ENCODE peak calls at places on chromosomes 13 and 19, in four cellular contexts. One of them, this sample, is unnamed.

GRCh38 chr13:19158006-19158405 is 23.6 kb downstream of the TUBA3C start:
- DNase-seq in HepG2: no peak
- DNase-seq in GM12878: no peak
- DNase-seq in K562: no peak
- DNase-seq in this sample: no peak

GRCh38 chr19:33472696-33473624 is 48.6 kb downstream of the PEPD start:
- DNase-seq in HepG2: no peak
- DNase-seq in GM12878: no peak
- DNase-seq in K562: no peak
- DNase-seq in this sample: no peak

GRCh38 chr19:21474671-21475181 is 30.7 kb upstream of the ZNF429 start:
- DNase-seq in HepG2: no peak
- DNase-seq in GM12878: no peak
- DNase-seq in K562: no peak
- DNase-seq in this sample: no peak

GRCh38 chr19:44807652-44808462 is 1.0 kb upstream of the BCAM start:
- DNase-seq in HepG2: peak; percentile 77
- DNase-seq in GM12878: no peak
- DNase-seq in K562: peak; percentile 78
- DNase-seq in this sample: no peak

GRCh38 chr13:28451482-28452217 is 43.3 kb downstream of the FLT1 start:
- DNase-seq in HepG2: no peak
- DNase-seq in GM12878: no peak
- DNase-seq in K562: peak; percentile 33
- DNase-seq in this sample: peak; percentile 31

GRCh38 chr13:21583496-21583895 is 20.5 kb downstream of the MICU2 start:
- DNase-seq in HepG2: peak; percentile 44
- DNase-seq in GM12878: no peak
- DNase-seq in K562: no peak
- DNase-seq in this sample: no peak

GRCh38 chr13:112643759-112644459 is 45.9 kb upstream of the ATP11A start:
- DNase-seq in HepG2: peak; percentile 13
- DNase-seq in GM12878: no peak
- DNase-seq in K562: no peak
- DNase-seq in this sample: no peak

GRCh38 chr19:3683405-3683865 is 16.8 kb downstream of the PIP5K1C start:
- DNase-seq in HepG2: no peak
- DNase-seq in GM12878: no peak
- DNase-seq in K562: peak; percentile 67
- DNase-seq in this sample: no peak

GRCh38 chr19:45187421-45188100 is 9.0 kb downstream of the BLOC1S3 start:
- DNase-seq in HepG2: peak; percentile 49
- DNase-seq in GM12878: no peak
- DNase-seq in K562: peak; percentile 66
- DNase-seq in this sample: peak; percentile 67

GRCh38 chr19:4521170-4521887 is 3.0 kb upstream of the PLIN4 start:
- DNase-seq in HepG2: peak; percentile 60
- DNase-seq in GM12878: no peak
- DNase-seq in K562: no peak
- DNase-seq in this sample: no peak

GRCh38 chr19:33108161-33108560 is 23.8 kb upstream of the WDR88 start:
- DNase-seq in HepG2: no peak
- DNase-seq in GM12878: no peak
- DNase-seq in K562: no peak
- DNase-seq in this sample: no peak

GRCh38 chr13:60351326-60351725 is 45.7 kb upstream of the TDRD3 start:
- DNase-seq in HepG2: no peak
- DNase-seq in GM12878: no peak
- DNase-seq in K562: no peak
- DNase-seq in this sample: no peak

GRCh38 chr13:46321494-46322225 is 65.4 kb downstream of the RUBCNL start:
- DNase-seq in HepG2: peak; percentile 18
- DNase-seq in GM12878: peak; percentile 24
- DNase-seq in K562: peak; percentile 53
- DNase-seq in this sample: peak; percentile 72

GRCh38 chr19:4376991-4377781 is 23.2 kb downstream of the SH3GL1 start:
- DNase-seq in HepG2: no peak
- DNase-seq in GM12878: no peak
- DNase-seq in K562: no peak
- DNase-seq in this sample: no peak

GRCh38 chr13:60701919-60702318 is 304.9 kb downstream of the TDRD3 start:
- DNase-seq in HepG2: no peak
- DNase-seq in GM12878: no peak
- DNase-seq in K562: no peak
- DNase-seq in this sample: no peak

GRCh38 chr13:90500569-90500968 is 846.9 kb upstream of the MIR17HG start:
- DNase-seq in HepG2: no peak
- DNase-seq in GM12878: no peak
- DNase-seq in K562: no peak
- DNase-seq in this sample: no peak

GRCh38 chr13:20383058-20383457 is 142.6 kb downstream of the CRYL1 start:
- DNase-seq in HepG2: no peak
- DNase-seq in GM12878: no peak
- DNase-seq in K562: no peak
- DNase-seq in this sample: no peak

GRCh38 chr13:59488436-59488835 is 675.3 kb downstream of the DIAPH3 start:
- DNase-seq in HepG2: no peak
- DNase-seq in GM12878: no peak
- DNase-seq in K562: no peak
- DNase-seq in this sample: no peak

GRCh38 chr13:50518791-50519201 is 324.7 kb downstream of the DLEU7 start:
- DNase-seq in HepG2: no peak
- DNase-seq in GM12878: no peak
- DNase-seq in K562: no peak
- DNase-seq in this sample: no peak

GRCh38 chr19:34364830-34365462 is at the start of gene GPI:
- DNase-seq in HepG2: peak; percentile 61
- DNase-seq in GM12878: no peak
- DNase-seq in K562: peak; percentile 80
- DNase-seq in this sample: peak; percentile 51

GRCh38 chr19:33811736-33812387 is 15.2 kb downstream of the KCTD15 start:
- DNase-seq in HepG2: no peak
- DNase-seq in GM12878: no peak
- DNase-seq in K562: no peak
- DNase-seq in this sample: no peak

GRCh38 chr13:108369412-108369811 is 99.9 kb downstream of the TNFSF13B start:
- DNase-seq in HepG2: no peak
- DNase-seq in GM12878: no peak
- DNase-seq in K562: no peak
- DNase-seq in this sample: no peak

GRCh38 chr13:50969691-50970090 is 60.1 kb downstream of the RNASEH2B start:
- DNase-seq in HepG2: peak; percentile 11
- DNase-seq in GM12878: no peak
- DNase-seq in K562: no peak
- DNase-seq in this sample: no peak

GRCh38 chr13:72029981-72030380 is 163.0 kb upstream of the DACH1 start:
- DNase-seq in HepG2: no peak
- DNase-seq in GM12878: no peak
- DNase-seq in K562: no peak
- DNase-seq in this sample: no peak

GRCh38 chr19:42433503-42434260 is 6.5 kb upstream of the LIPE start:
- DNase-seq in HepG2: peak; percentile 95
- DNase-seq in GM12878: no peak
- DNase-seq in K562: peak; percentile 72
- DNase-seq in this sample: peak; percentile 71

GRCh38 chr19:10517760-10518443 is 655 bp upstream of the S1PR5 start:
- DNase-seq in HepG2: no peak
- DNase-seq in GM12878: no peak
- DNase-seq in K562: peak; percentile 62
- DNase-seq in this sample: peak; percentile 47

GRCh38 chr13:105016266-105016665 is 1519.2 kb downstream of the EFNB2 start:
- DNase-seq in HepG2: no peak
- DNase-seq in GM12878: no peak
- DNase-seq in K562: no peak
- DNase-seq in this sample: no peak

GRCh38 chr13:100542546-100543156 is 45.9 kb downstream of the GGACT start:
- DNase-seq in HepG2: peak; percentile 35
- DNase-seq in GM12878: peak; percentile 43
- DNase-seq in K562: peak; percentile 15
- DNase-seq in this sample: peak; percentile 23

GRCh38 chr13:30806784-30807183 is 71.4 kb downstream of the ALOX5AP start:
- DNase-seq in HepG2: no peak
- DNase-seq in GM12878: no peak
- DNase-seq in K562: no peak
- DNase-seq in this sample: no peak

GRCh38 chr13:100564444-100565223 is 24.0 kb downstream of the GGACT start:
- DNase-seq in HepG2: peak; percentile 40
- DNase-seq in GM12878: no peak
- DNase-seq in K562: no peak
- DNase-seq in this sample: no peak

GRCh38 chr19:51887522-51888498 is at the start of gene ZNF577:
- DNase-seq in HepG2: no peak
- DNase-seq in GM12878: no peak
- DNase-seq in K562: no peak
- DNase-seq in this sample: peak; percentile 23

GRCh38 chr13:81760316-81760715 is 1419.4 kb upstream of the SPRY2 start:
- DNase-seq in HepG2: no peak
- DNase-seq in GM12878: no peak
- DNase-seq in K562: no peak
- DNase-seq in this sample: no peak

GRCh38 chr19:48364564-48365363 is 597 bp downstream of the SYNGR4 start:
- DNase-seq in HepG2: no peak
- DNase-seq in GM12878: no peak
- DNase-seq in K562: no peak
- DNase-seq in this sample: no peak

GRCh38 chr19:1177322-1178114 is 3.5 kb upstream of the SBNO2 start:
- DNase-seq in HepG2: no peak
- DNase-seq in GM12878: no peak
- DNase-seq in K562: no peak
- DNase-seq in this sample: no peak

GRCh38 chr19:17107546-17108452 is 32.2 kb downstream of the MYO9B start:
- DNase-seq in HepG2: peak; percentile 16
- DNase-seq in GM12878: no peak
- DNase-seq in K562: no peak
- DNase-seq in this sample: peak; percentile 21

DNA sequence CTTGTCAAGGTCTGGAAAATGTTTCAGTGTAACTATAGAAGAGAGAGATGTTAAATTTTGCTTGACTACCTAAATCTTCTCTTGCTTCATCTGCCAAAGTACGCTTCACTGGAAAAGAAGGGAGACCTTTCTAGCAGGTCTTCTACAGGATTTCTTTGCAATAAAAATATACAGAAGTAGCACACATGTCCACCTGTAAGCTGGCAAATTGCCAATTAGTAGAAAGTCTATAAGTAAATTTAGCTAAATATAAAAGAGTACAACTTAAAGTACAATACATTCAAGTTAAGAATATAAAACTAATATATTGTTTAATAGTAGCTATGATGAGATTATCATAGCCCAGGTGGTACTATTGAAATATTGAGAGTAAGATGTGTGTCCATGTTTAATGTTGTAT is 128.5 kb upstream of the EDNRB start:
- DNase-seq in HepG2: no peak
- DNase-seq in GM12878: no peak
- DNase-seq in K562: no peak
- DNase-seq in this sample: no peak
- TF ChIP-seq TARDBP in HepG2: no peak
- TF ChIP-seq TARDBP in GM12878: no peak
- TF ChIP-seq TARDBP in K562: no peak
- TF ChIP-seq TARDBP in this sample: no peak

DNA sequence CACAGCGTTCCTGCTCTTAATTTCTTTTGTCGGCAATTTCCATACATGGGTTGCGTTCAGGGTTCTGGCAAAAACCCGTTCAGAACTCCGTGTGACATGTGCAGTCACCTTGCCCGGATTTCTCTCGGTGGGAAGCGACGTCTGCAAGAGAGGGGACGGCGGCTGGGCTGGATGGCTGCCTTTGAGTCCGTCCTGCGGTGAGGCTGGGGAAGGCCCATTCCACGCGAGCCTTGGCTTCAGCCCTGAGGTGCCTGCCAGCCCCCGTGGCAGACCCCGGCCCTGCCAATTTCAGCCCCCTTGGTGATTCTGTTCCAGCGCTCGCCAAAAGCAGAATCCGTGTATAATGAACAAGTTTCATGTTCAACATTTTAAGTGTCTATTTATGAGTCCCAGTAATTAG is 72.6 kb upstream of the TSHZ3 start:
- DNase-seq in HepG2: no peak
- DNase-seq in GM12878: no peak
- DNase-seq in K562: no peak
- DNase-seq in this sample: no peak
- TF ChIP-seq BHLHE40 in HepG2: no peak
- TF ChIP-seq BHLHE40 in GM12878: no peak
- TF ChIP-seq BHLHE40 in K562: no peak
- TF ChIP-seq BHLHE40 in this sample: no peak

GRCh38 chr19:56332695-56333094 is 18.1 kb upstream of the ZSCAN5A start:
- DNase-seq in HepG2: no peak
- DNase-seq in GM12878: no peak
- DNase-seq in K562: no peak
- DNase-seq in this sample: no peak

DNA sequence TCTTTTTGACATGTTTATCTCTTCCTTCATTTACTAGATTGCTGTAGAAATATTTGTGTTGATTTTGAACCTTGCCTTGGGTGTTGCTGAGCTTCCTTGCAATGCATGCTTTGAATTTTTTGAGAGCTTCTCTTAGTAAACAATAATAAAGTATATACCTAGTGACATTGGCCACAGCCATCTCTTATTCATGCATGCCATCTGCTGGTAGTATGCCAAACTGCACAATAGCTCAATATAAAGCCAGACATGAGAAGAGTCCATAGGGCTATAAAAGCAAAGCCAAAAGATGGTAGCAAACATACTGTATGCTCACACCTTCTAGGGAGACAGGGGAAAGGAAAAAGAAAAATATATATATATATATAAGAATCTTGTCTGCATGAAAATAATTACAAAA is 18.9 kb upstream of the ZSCAN5A start:
- DNase-seq in HepG2: peak; percentile 67
- DNase-seq in GM12878: no peak
- DNase-seq in K562: peak; percentile 58
- DNase-seq in this sample: peak; percentile 32
- TF ChIP-seq FOXK2 in HepG2: no peak
- TF ChIP-seq FOXK2 in GM12878: no peak
- TF ChIP-seq FOXK2 in K562: no peak
- TF ChIP-seq FOXK2 in this sample: no peak

DNA sequence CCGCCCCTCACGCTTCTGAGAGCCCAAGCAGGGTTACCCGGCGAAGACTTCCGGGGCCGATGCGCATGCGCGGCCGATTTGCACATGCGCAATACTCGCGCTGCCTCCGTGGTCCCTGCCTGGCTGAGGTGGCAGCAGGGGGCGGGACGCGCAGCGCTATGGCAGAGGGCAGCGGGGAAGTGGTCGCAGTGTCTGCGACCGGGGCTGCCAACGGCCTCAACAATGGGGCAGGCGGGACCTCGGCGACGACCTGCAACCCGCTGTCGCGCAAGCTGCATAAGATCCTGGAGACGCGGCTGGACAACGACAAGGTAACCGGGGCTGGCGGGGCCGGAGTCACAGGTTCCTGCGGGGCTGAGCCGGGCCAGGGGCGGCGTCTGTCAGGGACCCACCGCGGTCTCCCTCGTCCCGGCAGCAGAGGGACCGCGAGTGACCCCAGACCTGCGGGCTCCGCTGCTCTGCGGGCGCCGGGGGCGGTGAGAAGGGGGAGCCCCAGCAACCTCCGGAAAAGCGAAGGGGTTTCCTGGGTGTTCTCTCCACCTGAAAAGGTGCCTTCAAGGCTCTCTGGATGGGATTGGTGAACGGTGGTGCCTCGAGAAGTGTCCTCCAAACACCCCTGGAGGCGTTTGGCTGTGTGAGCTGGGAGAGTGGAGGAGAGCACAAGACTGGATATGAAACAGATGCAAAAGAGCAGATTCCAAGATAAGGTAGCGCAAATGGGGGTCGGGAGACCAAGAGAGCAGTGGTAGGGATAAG is at the start of gene COG6:
- DNase-seq in HepG2: peak; percentile 73
- DNase-seq in GM12878: peak; percentile 86
- DNase-seq in K562: peak; percentile 86
- DNase-seq in this sample: peak; percentile 91
- TF ChIP-seq TARDBP in HepG2: peak; percentile 76
- TF ChIP-seq TARDBP in GM12878: no peak
- TF ChIP-seq TARDBP in K562: no peak
- TF ChIP-seq TARDBP in this sample: no peak

This sample was measured in HEK293T.